ENCODE peak calls at places on chromosomes 3 and 15, in eight cellular contexts. F is right atrium auricular region; W is A673; U is naive thymus-derived CD8-positive, alpha-beta T cell; Y is endodermal cell; Q is activated CD4-positive, alpha-beta T cell treated with anti-CD3 and anti-CD28 coated beads, Interleukin-2, amount 10 ng/mL, durations not matched to agents 7 days and 5 days; C is GM23338; E is stimulated activated CD4-positive, alpha-beta T cell treated with anti-CD3 and anti-CD28 coated beads, TNF-alpha, amount 100 ng/mL, for 1 hour. S is an unnamed sample.

GRCh38 chr15:70892912-70893560 is 410 bp downstream of the LRRC49 start:
- DNase-seq in F (no peak), W (peak; percentile 65), U (no peak), Y (no peak), Q (no peak), C (no peak), E (no peak), S (peak; percentile 68)

GRCh38 chr3:113223831-113224240 is 12.5 kb downstream of the BOC start:
- DNase-seq in F (no peak), W (no peak), U (no peak), Y (no peak), Q (peak; percentile 58), C (no peak), E (no peak), S (no peak)

GRCh38 chr3:194808709-194809108 is 123.0 kb downstream of the FAM43A start:
- DNase-seq in F (no peak), W (no peak), U (no peak), Y (no peak), Q (no peak), C (no peak), E (no peak), S (peak; percentile 52)

GRCh38 chr3:155809181-155809580 is 3.1 kb upstream of the C3orf33 start:
- DNase-seq in F (no peak), W (no peak), U (no peak), Y (no peak), Q (no peak), C (no peak), E (no peak), S (peak; percentile 66)

GRCh38 chr3:67635257-67635656 is 19.2 kb downstream of the SUCLG2 start:
- DNase-seq in F (no peak), W (no peak), U (no peak), Y (no peak), Q (no peak), C (no peak), E (no peak), S (peak; percentile 89)

GRCh38 chr15:90539789-90540188 is 10.1 kb downstream of the CRTC3 start:
- DNase-seq in F (no peak), W (no peak), U (peak; percentile 16), Y (no peak), Q (peak; percentile 57), C (no peak), E (no peak), S (no peak)

GRCh38 chr3:169633789-169634188 is 29.7 kb downstream of the MECOM start:
- DNase-seq in F (no peak), W (no peak), U (no peak), Y (no peak), Q (no peak), C (no peak), E (no peak), S (no peak)

GRCh38 chr3:23587513-23587912 is 218.2 kb upstream of the UBE2E1 start:
- DNase-seq in F (no peak), W (no peak), U (no peak), Y (no peak), Q (no peak), C (no peak), E (no peak), S (no peak)

GRCh38 chr3:140585828-140586227 is 92.0 kb upstream of the TRIM42 start:
- DNase-seq in F (no peak), W (no peak), U (no peak), Y (no peak), Q (no peak), C (no peak), E (no peak), S (peak; percentile 0)

GRCh38 chr3:20038679-20039078 is 1.6 kb upstream of the KAT2B start:
- DNase-seq in F (no peak), W (no peak), U (no peak), Y (no peak), Q (no peak), C (no peak), E (no peak), S (no peak)

GRCh38 chr3:72031581-72031980 is 246.6 kb upstream of the PROK2 start:
- DNase-seq in F (no peak), W (no peak), U (no peak), Y (no peak), Q (no peak), C (no peak), E (no peak), S (peak; percentile 71)

GRCh38 chr15:70827721-70828120 is 26.2 kb downstream of the LARP6 start:
- DNase-seq in F (no peak), W (no peak), U (no peak), Y (no peak), Q (no peak), C (no peak), E (no peak), S (no peak)

GRCh38 chr3:71162221-71162620 is 421.3 kb downstream of the FOXP1 start:
- DNase-seq in F (no peak), W (no peak), U (no peak), Y (no peak), Q (no peak), C (no peak), E (no peak), S (no peak)

GRCh38 chr3:67109651-67110204 is 111.6 kb downstream of the KBTBD8 start:
- DNase-seq in F (no peak), W (peak; percentile 14), U (no peak), Y (no peak), Q (no peak), C (peak; percentile 87), E (no peak), S (peak; percentile 74)

GRCh38 chr3:144384241-144384979 is 412.8 kb downstream of the DIPK2A start:
- DNase-seq in F (no peak), W (no peak), U (no peak), Y (no peak), Q (no peak), C (peak; percentile 4), E (no peak), S (no peak)

GRCh38 chr3:105365536-105366301 is 990 bp upstream of the ALCAM start:
- DNase-seq in F (no peak), W (peak; percentile 62), U (no peak), Y (peak; percentile 66), Q (no peak), C (peak; percentile 37), E (no peak), S (peak; percentile 72)

GRCh38 chr3:38112378-38112761 is 24.6 kb downstream of the ACAA1 start:
- DNase-seq in F (no peak), W (no peak), U (no peak), Y (peak; percentile 38), Q (no peak), C (no peak), E (no peak), S (no peak)

GRCh38 chr3:146968204-146968651 is 363.1 kb upstream of the PLSCR5 start:
- DNase-seq in F (no peak), W (peak; percentile 94), U (no peak), Y (no peak), Q (no peak), C (peak; percentile 8), E (no peak), S (peak; percentile 92)

GRCh38 chr3:114454592-114455251 is 160.9 kb downstream of the TIGIT start:
- DNase-seq in F (no peak), W (peak; percentile 70), U (no peak), Y (no peak), Q (no peak), C (peak; percentile 18), E (no peak), S (peak; percentile 42)

GRCh38 chr3:128188326-128188725 is 35.0 kb downstream of the EEFSEC start:
- DNase-seq in F (no peak), W (no peak), U (no peak), Y (no peak), Q (no peak), C (no peak), E (no peak), S (no peak)

GRCh38 chr3:34033840-34034239 is 235.4 kb downstream of the PDCD6IP start:
- DNase-seq in F (no peak), W (no peak), U (no peak), Y (no peak), Q (no peak), C (no peak), E (no peak), S (no peak)

GRCh38 chr3:52721742-52722033 is 15.8 kb downstream of the SPCS1 start:
- DNase-seq in F (no peak), W (no peak), U (no peak), Y (no peak), Q (no peak), C (no peak), E (no peak), S (no peak)

GRCh38 chr3:104032283-104032682 is 1334.4 kb upstream of the ALCAM start:
- DNase-seq in F (no peak), W (no peak), U (no peak), Y (no peak), Q (no peak), C (peak; percentile 55), E (no peak), S (peak; percentile 32)

GRCh38 chr3:65128346-65128745 is 440.5 kb upstream of the ADAMTS9 start:
- DNase-seq in F (no peak), W (no peak), U (no peak), Y (no peak), Q (no peak), C (no peak), E (no peak), S (no peak)

GRCh38 chr15:51076142-51076897 is 18.4 kb downstream of the TNFAIP8L3 start:
- DNase-seq in F (no peak), W (no peak), U (no peak), Y (no peak), Q (no peak), C (no peak), E (no peak), S (no peak)

GRCh38 chr15:67142142-67143092 is 77.0 kb downstream of the SMAD3 start:
- DNase-seq in F (peak; percentile 80), W (no peak), U (no peak), Y (peak; percentile 48), Q (no peak), C (no peak), E (no peak), S (peak; percentile 84)

GRCh38 chr3:14319654-14320182 is 82.7 kb upstream of the SLC6A6 start:
- DNase-seq in F (no peak), W (peak; percentile 67), U (no peak), Y (peak; percentile 93), Q (peak; percentile 46), C (peak; percentile 95), E (no peak), S (peak; percentile 73)

GRCh38 chr15:43794269-43795037 is 2.3 kb downstream of the SERF2 start:
- DNase-seq in F (no peak), W (no peak), U (no peak), Y (no peak), Q (no peak), C (no peak), E (no peak), S (peak; percentile 82)

S was measured in ELR.